ENCODE peak calls at places on chromosome 11, in ten cellular contexts. One of them, this sample, is unnamed.

GRCh38 chr11:74269161-74269809 is 42.2 kb downstream of the P4HA3 start:
- DNase-seq in NCI-H146: no peak
- DNase-seq in cardiac fibroblast: peak; percentile 64
- DNase-seq in mucosa of gallbladder: no peak
- DNase-seq in stimulated activated CD4-positive, alpha-beta T cell treated with anti-CD3 and anti-CD28 coated beads, Interleukin-1b, Interleukin-23, amount 100 ng/mL, for 4 hours: no peak
- DNase-seq in fibroblast of pulmonary artery: peak; percentile 63
- DNase-seq in AG04450: peak; percentile 62
- DNase-seq in left cardiac atrium: no peak
- DNase-seq in Peyer's patch: no peak
- DNase-seq in effector memory CD8-positive, alpha-beta T cell: no peak
- DNase-seq in this sample: no peak

GRCh38 chr11:91209751-91210150 is 986.9 kb upstream of the CHORDC1 start:
- DNase-seq in cardiac fibroblast: peak; percentile 10
- DNase-seq in effector memory CD8-positive, alpha-beta T cell: no peak
- DNase-seq in mucosa of gallbladder: no peak
- DNase-seq in AG04450: no peak
- DNase-seq in Peyer's patch: no peak
- DNase-seq in fibroblast of pulmonary artery: peak; percentile 11
- DNase-seq in NCI-H146: no peak
- DNase-seq in left cardiac atrium: no peak
- DNase-seq in stimulated activated CD4-positive, alpha-beta T cell treated with anti-CD3 and anti-CD28 coated beads, Interleukin-1b, Interleukin-23, amount 100 ng/mL, for 4 hours: no peak
- DNase-seq in this sample: no peak

GRCh38 chr11:1747753-1748466 is 2.5 kb downstream of the IFITM10 start:
- DNase-seq in Peyer's patch: peak; percentile 51
- DNase-seq in fibroblast of pulmonary artery: no peak
- DNase-seq in NCI-H146: no peak
- DNase-seq in AG04450: no peak
- DNase-seq in effector memory CD8-positive, alpha-beta T cell: no peak
- DNase-seq in stimulated activated CD4-positive, alpha-beta T cell treated with anti-CD3 and anti-CD28 coated beads, Interleukin-1b, Interleukin-23, amount 100 ng/mL, for 4 hours: no peak
- DNase-seq in cardiac fibroblast: no peak
- DNase-seq in left cardiac atrium: peak; percentile 36
- DNase-seq in mucosa of gallbladder: no peak
- DNase-seq in this sample: no peak

GRCh38 chr11:2795491-2795991 is 90.0 kb downstream of the CDKN1C start:
- DNase-seq in AG04450: no peak
- DNase-seq in stimulated activated CD4-positive, alpha-beta T cell treated with anti-CD3 and anti-CD28 coated beads, Interleukin-1b, Interleukin-23, amount 100 ng/mL, for 4 hours: no peak
- DNase-seq in Peyer's patch: peak; percentile 30
- DNase-seq in fibroblast of pulmonary artery: no peak
- DNase-seq in left cardiac atrium: no peak
- DNase-seq in cardiac fibroblast: no peak
- DNase-seq in effector memory CD8-positive, alpha-beta T cell: no peak
- DNase-seq in mucosa of gallbladder: no peak
- DNase-seq in NCI-H146: no peak
- DNase-seq in this sample: no peak

GRCh38 chr11:18754308-18754707 is 28.3 kb upstream of the IGSF22 start:
- DNase-seq in left cardiac atrium: no peak
- DNase-seq in Peyer's patch: no peak
- DNase-seq in fibroblast of pulmonary artery: peak; percentile 13
- DNase-seq in effector memory CD8-positive, alpha-beta T cell: no peak
- DNase-seq in AG04450: no peak
- DNase-seq in NCI-H146: no peak
- DNase-seq in cardiac fibroblast: peak; percentile 13
- DNase-seq in stimulated activated CD4-positive, alpha-beta T cell treated with anti-CD3 and anti-CD28 coated beads, Interleukin-1b, Interleukin-23, amount 100 ng/mL, for 4 hours: no peak
- DNase-seq in mucosa of gallbladder: no peak
- DNase-seq in this sample: no peak

GRCh38 chr11:130522284-130522961 is 74.0 kb downstream of the ADAMTS15 start:
- DNase-seq in cardiac fibroblast: peak; percentile 91
- DNase-seq in effector memory CD8-positive, alpha-beta T cell: no peak
- DNase-seq in Peyer's patch: peak; percentile 85
- DNase-seq in AG04450: peak; percentile 84
- DNase-seq in fibroblast of pulmonary artery: peak; percentile 98
- DNase-seq in NCI-H146: no peak
- DNase-seq in left cardiac atrium: peak; percentile 95
- DNase-seq in mucosa of gallbladder: peak; percentile 90
- DNase-seq in stimulated activated CD4-positive, alpha-beta T cell treated with anti-CD3 and anti-CD28 coated beads, Interleukin-1b, Interleukin-23, amount 100 ng/mL, for 4 hours: no peak
- DNase-seq in this sample: no peak

GRCh38 chr11:124899376-124900145 is 1.9 kb upstream of the ROBO4 start:
- DNase-seq in left cardiac atrium: no peak
- DNase-seq in effector memory CD8-positive, alpha-beta T cell: no peak
- DNase-seq in cardiac fibroblast: peak; percentile 37
- DNase-seq in fibroblast of pulmonary artery: peak; percentile 18
- DNase-seq in Peyer's patch: no peak
- DNase-seq in mucosa of gallbladder: peak; percentile 6
- DNase-seq in NCI-H146: no peak
- DNase-seq in stimulated activated CD4-positive, alpha-beta T cell treated with anti-CD3 and anti-CD28 coated beads, Interleukin-1b, Interleukin-23, amount 100 ng/mL, for 4 hours: no peak
- DNase-seq in AG04450: no peak
- DNase-seq in this sample: no peak

GRCh38 chr11:8832571-8833260 is 78.3 kb upstream of the AKIP1 start:
- DNase-seq in effector memory CD8-positive, alpha-beta T cell: no peak
- DNase-seq in Peyer's patch: no peak
- DNase-seq in left cardiac atrium: no peak
- DNase-seq in fibroblast of pulmonary artery: peak; percentile 60
- DNase-seq in mucosa of gallbladder: no peak
- DNase-seq in stimulated activated CD4-positive, alpha-beta T cell treated with anti-CD3 and anti-CD28 coated beads, Interleukin-1b, Interleukin-23, amount 100 ng/mL, for 4 hours: no peak
- DNase-seq in NCI-H146: peak; percentile 15
- DNase-seq in AG04450: peak; percentile 66
- DNase-seq in cardiac fibroblast: peak; percentile 67
- DNase-seq in this sample: peak; percentile 17

GRCh38 chr11:61037694-61038093 is 64.6 kb upstream of the CD5 start:
- DNase-seq in mucosa of gallbladder: no peak
- DNase-seq in stimulated activated CD4-positive, alpha-beta T cell treated with anti-CD3 and anti-CD28 coated beads, Interleukin-1b, Interleukin-23, amount 100 ng/mL, for 4 hours: no peak
- DNase-seq in effector memory CD8-positive, alpha-beta T cell: no peak
- DNase-seq in left cardiac atrium: no peak
- DNase-seq in AG04450: no peak
- DNase-seq in fibroblast of pulmonary artery: peak; percentile 10
- DNase-seq in cardiac fibroblast: peak; percentile 12
- DNase-seq in Peyer's patch: no peak
- DNase-seq in NCI-H146: no peak
- DNase-seq in this sample: no peak

This sample was measured in NCI-H345.